ENCODE peak calls at places on chromosome 20, in ten cellular contexts. T is NCI-H2171 treated with DMSO at 0.1 percent for 48 hours; X is lower lobe of right lung; Q is fibroblast of mammary gland; H is hippocampal formation; O is stimulated activated CD4-positive, alpha-beta T cell treated with anti-CD3 and anti-CD28 coated beads, Interleukin-4, amount 100 ng/mL, for 48 hours; N is left cardiac atrium; L is KBM-7; K is NCI-H774; I is NCI-H2029 treated with DMSO at 0.1 percent for 48 hours. E is an unnamed sample.
A peak's percentile ranks its signal among the peaks of the same experiment; 100 is the strongest.

GRCh38 chr20:35700625-35701148 is 1.5 kb downstream of the ROMO1 start:
- DNase-seq in T (no peak), X (no peak), Q (no peak), H (no peak), O (no peak), N (no peak), L (no peak), K (no peak), I (no peak), E (peak; percentile 19)

GRCh38 chr20:33499347-33499746 is 9.5 kb downstream of the CBFA2T2 start:
- DNase-seq in T (no peak), X (no peak), Q (peak; percentile 8), H (no peak), O (no peak), N (no peak), L (no peak), K (no peak), I (no peak), E (no peak)

GRCh38 chr20:25227317-25227831 is 20.5 kb upstream of the PYGB start:
- DNase-seq in T (no peak), X (no peak), Q (peak; percentile 81), H (no peak), O (no peak), N (peak; percentile 39), L (no peak), K (no peak), I (peak; percentile 29), E (peak; percentile 88)

GRCh38 chr20:1673424-1673823 is 15.8 kb upstream of the SIRPG start:
- DNase-seq in T (no peak), X (no peak), Q (no peak), H (no peak), O (no peak), N (no peak), L (no peak), K (no peak), I (no peak), E (no peak)

GRCh38 chr20:64056889-64057627 is 5.9 kb upstream of the TCEA2 start:
- DNase-seq in T (no peak), X (peak; percentile 45), Q (no peak), H (no peak), O (no peak), N (no peak), L (no peak), K (no peak), I (no peak), E (no peak)

GRCh38 chr20:34475979-34476736 is 40.1 kb upstream of the DYNLRB1 start:
- DNase-seq in T (no peak), X (peak; percentile 60), Q (peak; percentile 25), H (peak; percentile 10), O (peak; percentile 21), N (peak; percentile 61), L (peak; percentile 44), K (no peak), I (no peak), E (peak; percentile 48)

GRCh38 chr20:58086763-58087566 is 141.5 kb downstream of the ANKRD60 start:
- DNase-seq in T (peak; percentile 57), X (no peak), Q (peak; percentile 46), H (no peak), O (peak; percentile 5), N (no peak), L (peak; percentile 9), K (peak; percentile 2), I (peak; percentile 32), E (peak; percentile 83)

GRCh38 chr20:24962182-24962492 is 13.1 kb downstream of the CST7 start:
- DNase-seq in T (no peak), X (peak; percentile 10), Q (no peak), H (no peak), O (no peak), N (no peak), L (no peak), K (no peak), I (no peak), E (no peak)

GRCh38 chr20:56418385-56418861 is 6.4 kb downstream of the CASS4 start:
- DNase-seq in T (no peak), X (no peak), Q (peak; percentile 42), H (no peak), O (no peak), N (no peak), L (peak; percentile 64), K (no peak), I (no peak), E (no peak)

GRCh38 chr20:5947276-5947675 is 3.1 kb downstream of the TRMT6 start:
- DNase-seq in T (no peak), X (peak; percentile 78), Q (peak; percentile 83), H (no peak), O (peak; percentile 20), N (no peak), L (no peak), K (no peak), I (no peak), E (no peak)

GRCh38 chr20:47521059-47521808 is 19.5 kb downstream of the NCOA3 start:
- DNase-seq in T (no peak), X (no peak), Q (no peak), H (no peak), O (no peak), N (no peak), L (no peak), K (no peak), I (no peak), E (no peak)

GRCh38 chr20:4026093-4026601 is 10.8 kb upstream of the RNF24 start:
- DNase-seq in T (peak; percentile 93), X (no peak), Q (peak; percentile 94), H (no peak), O (no peak), N (no peak), L (peak; percentile 61), K (no peak), I (no peak), E (peak; percentile 99)

GRCh38 chr20:45833030-45833882 is at the start of gene SNX21:
- DNase-seq in T (peak; percentile 72), X (peak; percentile 82), Q (peak; percentile 97), H (peak; percentile 74), O (no peak), N (peak; percentile 92), L (peak; percentile 50), K (peak; percentile 32), I (no peak), E (peak; percentile 98)

GRCh38 chr20:56391596-56392281 is at the start of gene AURKA:
- DNase-seq in T (peak; percentile 64), X (no peak), Q (no peak), H (no peak), O (no peak), N (no peak), L (no peak), K (no peak), I (no peak), E (peak; percentile 30)

GRCh38 chr20:59636791-59637370 is 32.5 kb downstream of the PHACTR3 start:
- DNase-seq in T (no peak), X (no peak), Q (no peak), H (no peak), O (no peak), N (no peak), L (no peak), K (no peak), I (no peak), E (no peak)

E was measured in RPMI7951.